ENCODE peak calls at places on chromosomes 11 and 22, in four cellular contexts. B is A549, U is non-pigmented ciliary epithelial cell, C is PC-3. N is an unnamed sample.

GRCh38 chr11:75298191-75298590 is 53.3 kb downstream of the ARRB1 start:
- DNase-seq in B (no peak), U (no peak), C (peak), N (no peak)

GRCh38 chr11:1690167-1691026 is 6.6 kb upstream of the KRTAP5-6 start:
- DNase-seq in B (no peak), U (no peak), C (no peak), N (no peak)

GRCh38 chr11:120235024-120235628 is 4.8 kb upstream of the POU2F3 start:
- DNase-seq in B (peak), U (no peak), C (peak), N (no peak)

GRCh38 chr11:44899959-44900358 is 50.7 kb downstream of the TP53I11 start:
- DNase-seq in B (peak), U (no peak), C (peak), N (no peak)

GRCh38 chr22:44094751-44095302 is 70.7 kb downstream of the PARVB start:
- DNase-seq in B (no peak), U (no peak), C (no peak), N (no peak)

GRCh38 chr11:69001301-69002081 is 11.6 kb downstream of the MRGPRF start:
- DNase-seq in B (no peak), U (no peak), C (no peak), N (no peak)

GRCh38 chr22:20115691-20116375 is at the start of gene RANBP1:
- DNase-seq in B (no peak), U (no peak), C (no peak), N (no peak)

GRCh38 chr11:70487763-70488162 is 89.4 kb downstream of the CTTN start:
- DNase-seq in B (no peak), U (no peak), C (no peak), N (no peak)

GRCh38 chr22:24482586-24482985 is 12.5 kb upstream of the UPB1 start:
- DNase-seq in B (no peak), U (peak), C (peak), N (no peak)

GRCh38 chr11:125376856-125377255 is 119.2 kb downstream of the FEZ1 start:
- DNase-seq in B (no peak), U (no peak), C (peak), N (no peak)

GRCh38 chr11:125345706-125346561 is 150.1 kb downstream of the FEZ1 start:
- DNase-seq in B (peak), U (peak), C (peak), N (peak)

GRCh38 chr11:58805065-58805464 is 39.4 kb downstream of the GLYATL2 start:
- DNase-seq in B (no peak), U (no peak), C (peak), N (no peak)

GRCh38 chr11:94786264-94787126 is 18.3 kb downstream of the AMOTL1 start:
- DNase-seq in B (peak), U (no peak), C (peak), N (no peak)

GRCh38 chr11:117492578-117493251 is 165.1 kb downstream of the CEP164 start:
- DNase-seq in B (no peak), U (no peak), C (no peak), N (no peak)

GRCh38 chr11:122910775-122911174 is 28.2 kb downstream of the JHY start:
- DNase-seq in B (peak), U (no peak), C (peak), N (no peak)

GRCh38 chr11:47979378-47980092 is 824 bp upstream of the PTPRJ start:
- DNase-seq in B (peak), U (no peak), C (no peak), N (no peak)

GRCh38 chr11:4094348-4095291 is at the start of gene RRM1:
- DNase-seq in B (peak), U (peak), C (peak), N (peak)

GRCh38 chr11:73260127-73260457 is 12.0 kb upstream of the P2RY6 start:
- DNase-seq in B (no peak), U (no peak), C (no peak), N (no peak)

GRCh38 chr11:34044664-34045485 is 6.7 kb upstream of the CAPRIN1 start:
- DNase-seq in B (peak), U (peak), C (peak), N (no peak)

GRCh38 chr11:121415861-121416260 is 36.3 kb upstream of the SORL1 start:
- DNase-seq in B (no peak), U (no peak), C (peak), N (no peak)

GRCh38 chr11:120238968-120239620 is 846 bp upstream of the POU2F3 start:
- DNase-seq in B (no peak), U (no peak), C (no peak), N (no peak)

GRCh38 chr11:69277074-69277809 is 16.7 kb upstream of the MYEOV start:
- DNase-seq in B (no peak), U (no peak), C (no peak), N (no peak)

GRCh38 chr22:29320546-29320945 is 5.0 kb upstream of the RASL10A start:
- DNase-seq in B (no peak), U (no peak), C (no peak), N (no peak)

GRCh38 chr22:30806391-30806861 is 111.8 kb downstream of the OSBP2 start:
- DNase-seq in B (peak), U (peak), C (peak), N (no peak)

GRCh38 chr11:96748639-96749370 is 359.0 kb downstream of the JRKL start:
- DNase-seq in B (no peak), U (no peak), C (peak), N (no peak)

GRCh38 chr11:70951139-70951804 is 301.1 kb downstream of the SHANK2 start:
- DNase-seq in B (no peak), U (no peak), C (no peak), N (no peak)

GRCh38 chr11:94134651-94135512 is 6.2 kb downstream of the PANX1 start:
- DNase-seq in B (no peak), U (peak), C (peak), N (no peak)

GRCh38 chr11:48080301-48080861 is 100.0 kb downstream of the PTPRJ start:
- DNase-seq in B (no peak), U (no peak), C (no peak), N (no peak)

GRCh38 chr11:93740802-93741093 is 547 bp downstream of the TAF1D start:
- DNase-seq in B (peak), U (no peak), C (peak), N (no peak)

GRCh38 chr22:37354271-37355069 is 72.2 kb downstream of the CYTH4 start:
- DNase-seq in B (no peak), U (no peak), C (peak), N (no peak)